ENCODE peak calls at places on chromosomes 3 and 15, in nine cellular contexts. F, V, I, B, D, L, U, T and Q are unnamed samples.

GRCh38 chr15:86691091-86691490 is 611.4 kb downstream of the AGBL1 start:
- DNase-seq in V (no peak), U (no peak), T (no peak), I (no peak), D (no peak), F (no peak), L (no peak), B (no peak), Q (no peak)

GRCh38 chr3:14460342-14461005 is 58.1 kb downstream of the SLC6A6 start:
- DNase-seq in F (peak), T (peak), D (no peak), U (peak), B (no peak), L (no peak), V (peak), I (peak), Q (peak)

GRCh38 chr15:99566157-99566900 is 545 bp downstream of the MEF2A start:
- DNase-seq in T (peak), V (peak), U (peak), F (no peak), D (no peak), I (no peak), L (peak), B (peak), Q (peak)

GRCh38 chr3:194058189-194058571 is 77.8 kb upstream of the HES1 start:
- DNase-seq in F (peak), I (no peak), T (peak), B (no peak), L (peak), U (no peak), D (peak), V (peak), Q (peak)

GRCh38 chr15:86164222-86164898 is 84.7 kb downstream of the AGBL1 start:
- DNase-seq in T (peak), U (peak), D (no peak), V (no peak), L (no peak), F (no peak), I (no peak), B (no peak), Q (no peak)

GRCh38 chr3:24451461-24452099 is 43.1 kb downstream of the THRB start:
- DNase-seq in T (no peak), L (no peak), F (no peak), I (no peak), B (no peak), U (peak), D (no peak), V (no peak), Q (no peak)

GRCh38 chr3:169203631-169204550 is 459.6 kb downstream of the MECOM start:
- DNase-seq in D (no peak), L (no peak), T (no peak), I (no peak), F (no peak), B (no peak), V (no peak), U (no peak), Q (no peak)

GRCh38 chr3:72520690-72521308 is 327.4 kb downstream of the SHQ1 start:
- DNase-seq in U (peak), B (peak), I (no peak), F (no peak), T (no peak), L (peak), D (peak), V (peak), Q (peak)

GRCh38 chr3:187944391-187945179 is 199.3 kb upstream of the BCL6 start:
- DNase-seq in I (no peak), L (no peak), B (no peak), V (no peak), F (no peak), T (no peak), D (no peak), U (peak), Q (no peak)

GRCh38 chr3:145939431-145939830 is 221.6 kb downstream of the PLOD2 start:
- DNase-seq in I (no peak), V (no peak), B (no peak), L (no peak), F (no peak), T (no peak), U (peak), D (no peak), Q (no peak)

GRCh38 chr15:79640206-79640605 is 208.1 kb downstream of the MINAR1 start:
- DNase-seq in D (no peak), L (no peak), F (peak), I (peak), B (peak), U (peak), V (peak), T (peak), Q (peak)

GRCh38 chr15:22890296-22890695 is 51.8 kb downstream of the NIPA2 start:
- DNase-seq in T (no peak), F (no peak), D (no peak), L (no peak), V (no peak), U (no peak), B (no peak), I (no peak), Q (no peak)

GRCh38 chr3:12644297-12644937 is 19.5 kb downstream of the RAF1 start:
- DNase-seq in D (no peak), L (no peak), T (no peak), U (no peak), V (peak), F (peak), I (no peak), B (no peak), Q (peak)

GRCh38 chr3:157113832-157114505 is 46.0 kb downstream of the CCNL1 start:
- DNase-seq in B (no peak), L (no peak), V (no peak), F (no peak), T (no peak), D (no peak), I (no peak), U (no peak), Q (no peak)

GRCh38 chr3:189799366-189799765 is 168.2 kb downstream of the TP63 start:
- DNase-seq in U (no peak), V (no peak), B (no peak), F (no peak), T (no peak), L (no peak), I (no peak), D (no peak), Q (no peak)

GRCh38 chr15:68650901-68651709 is 72.3 kb downstream of the CORO2B start:
- DNase-seq in B (no peak), V (no peak), L (peak), D (peak), U (peak), T (peak), F (no peak), I (no peak), Q (peak)

GRCh38 chr3:134483195-134483890 is 2.4 kb downstream of the ANAPC13 start:
- DNase-seq in I (peak), V (peak), F (peak), L (no peak), T (no peak), U (peak), B (no peak), D (no peak), Q (peak)

GRCh38 chr3:194671511-194671899 is 486 bp downstream of the LSG1 start:
- DNase-seq in D (no peak), L (no peak), V (peak), I (peak), F (peak), B (no peak), T (no peak), U (peak), Q (peak)

GRCh38 chr3:71402280-71402679 is 181.2 kb downstream of the FOXP1 start:
- DNase-seq in V (no peak), L (no peak), U (no peak), B (no peak), F (no peak), D (no peak), T (no peak), I (no peak), Q (no peak)

GRCh38 chr15:52663895-52664294 is 15.3 kb downstream of the ATOSA start:
- DNase-seq in B (no peak), L (no peak), I (no peak), V (no peak), D (no peak), T (no peak), U (no peak), F (no peak), Q (no peak)

GRCh38 chr3:15952543-15953175 is 154.9 kb upstream of the ANKRD28 start:
- DNase-seq in T (no peak), L (no peak), D (no peak), V (peak), U (no peak), B (no peak), I (no peak), F (no peak), Q (peak)

GRCh38 chr3:15325228-15325627 is 7.2 kb downstream of the SH3BP5 start:
- DNase-seq in I (peak), F (peak), T (no peak), B (peak), V (peak), D (no peak), L (no peak), U (no peak), Q (peak)

GRCh38 chr3:27431116-27431515 is 53.1 kb downstream of the SLC4A7 start:
- DNase-seq in D (no peak), V (peak), L (no peak), F (peak), B (peak), U (peak), T (no peak), I (peak), Q (peak)

GRCh38 chr15:66400351-66400774 is 13.7 kb downstream of the MAP2K1 start:
- DNase-seq in L (no peak), I (no peak), T (no peak), F (no peak), B (no peak), V (peak), U (no peak), D (no peak), Q (peak)

GRCh38 chr3:169966951-169967915 is 626 bp downstream of the SEC62 start:
- DNase-seq in F (peak), U (peak), T (peak), L (no peak), V (peak), I (peak), B (peak), D (peak), Q (peak)

GRCh38 chr3:57557088-57557537 is 1.0 kb downstream of the PDE12 start:
- DNase-seq in I (peak), D (peak), T (no peak), U (peak), B (peak), L (peak), V (peak), F (peak), Q (peak)

GRCh38 chr3:94500146-94500545 is 437.3 kb downstream of the NSUN3 start:
- DNase-seq in L (no peak), V (no peak), D (no peak), F (no peak), U (no peak), T (no peak), I (no peak), B (no peak), Q (no peak)

GRCh38 chr3:112778298-112779008 is 68.2 kb downstream of the CD200R1L start:
- DNase-seq in I (peak), U (peak), L (no peak), F (peak), T (no peak), B (peak), D (no peak), V (peak), Q (peak)

GRCh38 chr3:66499881-66500574 is 794 bp downstream of the LRIG1 start:
- DNase-seq in V (peak), B (no peak), T (peak), I (no peak), L (peak), U (peak), F (peak), D (peak), Q (peak)

GRCh38 chr15:69338535-69339213 is 40.0 kb downstream of the PAQR5 start:
- DNase-seq in V (peak), L (no peak), F (no peak), D (no peak), B (no peak), U (peak), I (no peak), T (no peak), Q (peak)

GRCh38 chr3:157134620-157135191 is 25.2 kb downstream of the CCNL1 start:
- DNase-seq in L (no peak), B (no peak), U (no peak), F (no peak), T (no peak), D (no peak), I (no peak), V (no peak), Q (no peak)

GRCh38 chr3:99753268-99753975 is 64.2 kb upstream of the CMSS1 start:
- DNase-seq in B (peak), L (peak), I (peak), D (no peak), U (peak), T (no peak), V (peak), F (peak), Q (peak)

GRCh38 chr3:132660056-132660744 is at the start of gene UBA5:
- DNase-seq in U (peak), V (peak), D (peak), T (peak), L (peak), F (peak), B (peak), I (peak), Q (peak)

GRCh38 chr15:75024102-75024636 is 779 bp downstream of the PPCDC start:
- DNase-seq in I (no peak), L (no peak), T (no peak), U (peak), B (no peak), V (peak), D (no peak), F (peak), Q (peak)

GRCh38 chr3:128619146-128619890 is 31.3 kb downstream of the RPN1 start:
- DNase-seq in B (no peak), L (no peak), D (no peak), U (peak), T (no peak), I (peak), V (peak), F (peak), Q (peak)

GRCh38 chr15:69742361-69742760 is 289.7 kb downstream of the RPLP1 start:
- DNase-seq in U (no peak), L (no peak), T (no peak), D (no peak), I (no peak), F (no peak), B (no peak), V (no peak), Q (no peak)

GRCh38 chr3:46208167-46208704 is at the start of gene CCR1:
- DNase-seq in T (peak), L (peak), B (peak), V (peak), U (peak), I (no peak), F (peak), D (peak), Q (peak)

GRCh38 chr15:63140936-63141335 is 16.3 kb downstream of the RPS27L start:
- DNase-seq in B (no peak), D (no peak), F (no peak), I (no peak), T (no peak), U (no peak), L (no peak), V (no peak), Q (no peak)